ENCODE peak calls at places on chromosomes 6 and 20, in eight cellular contexts. L is HCT116, O is transverse colon, H is stomach, P is sigmoid colon, E is suprapubic skin, A is spleen, F is GM12878. W is an unnamed sample.

GRCh38 chr6:134175532-134176282 is 123.3 kb upstream of the SLC2A12 start:
- DNase-seq in L (peak), P (peak), A (peak), O (peak), H (peak), F (no peak), E (peak), W (no peak)

GRCh38 chr6:36247691-36248090 is 22.2 kb upstream of the PNPLA1 start:
- DNase-seq in O (no peak), E (no peak), H (no peak), L (no peak), A (no peak), F (no peak), P (no peak), W (no peak)

GRCh38 chr6:37520926-37521325 is 21.2 kb upstream of the CCDC167 start:
- DNase-seq in O (no peak), E (no peak), H (no peak), F (no peak), A (peak), P (no peak), L (no peak), W (no peak)

GRCh38 chr20:635609-636338 is 17.2 kb downstream of the SRXN1 start:
- DNase-seq in O (no peak), L (no peak), H (no peak), F (no peak), E (no peak), P (no peak), A (no peak), W (no peak)

GRCh38 chr6:3230275-3231212 is 3.1 kb upstream of the TUBB2B start:
- DNase-seq in E (no peak), F (no peak), O (no peak), A (no peak), L (no peak), H (no peak), P (no peak), W (no peak)

GRCh38 chr6:88538130-88538706 is 372.1 kb upstream of the CNR1 start:
- DNase-seq in H (no peak), O (no peak), P (no peak), F (no peak), A (no peak), E (no peak), L (no peak), W (no peak)

GRCh38 chr20:42889517-42889916 is 300.2 kb downstream of the PTPRT start:
- DNase-seq in L (no peak), P (no peak), E (no peak), O (no peak), A (no peak), F (no peak), H (no peak), W (no peak)

GRCh38 chr6:156250593-156250992 is 526.6 kb upstream of the ARID1B start:
- DNase-seq in E (no peak), F (no peak), P (no peak), A (no peak), O (no peak), L (no peak), H (no peak), W (no peak)

GRCh38 chr20:60884277-60884676 is 367.8 kb upstream of the CDH4 start:
- DNase-seq in H (no peak), L (no peak), E (no peak), F (no peak), A (no peak), O (no peak), P (no peak), W (no peak)

GRCh38 chr20:8271727-8272126 is 139.7 kb downstream of the PLCB1 start:
- DNase-seq in P (no peak), O (no peak), H (no peak), F (no peak), E (no peak), L (no peak), A (no peak), W (no peak)

GRCh38 chr6:140970485-140970884 is 1162.2 kb upstream of the GJE1 start:
- DNase-seq in P (no peak), L (no peak), F (no peak), E (no peak), H (no peak), O (no peak), A (no peak), W (no peak)

GRCh38 chr20:4455301-4455701 is 266.4 kb upstream of the PRND start:
- DNase-seq in L (peak), H (no peak), P (no peak), O (no peak), F (no peak), A (no peak), E (no peak), W (no peak)

GRCh38 chr6:100490065-100490464 is 25.3 kb upstream of the SIM1 start:
- DNase-seq in P (no peak), E (no peak), H (no peak), F (no peak), L (no peak), O (no peak), A (no peak), W (no peak)

GRCh38 chr6:115721564-115721963 is 339.1 kb downstream of the FRK start:
- DNase-seq in H (no peak), L (no peak), E (no peak), F (no peak), P (no peak), A (no peak), O (no peak), W (no peak)

GRCh38 chr20:36084897-36085617 is 69.5 kb upstream of the EPB41L1 start:
- DNase-seq in O (no peak), A (no peak), L (no peak), P (no peak), E (no peak), H (no peak), F (no peak), W (no peak)

GRCh38 chr6:67736816-67737215 is 898.3 kb upstream of the ADGRB3 start:
- DNase-seq in L (no peak), A (no peak), O (no peak), P (no peak), H (no peak), E (no peak), F (no peak), W (no peak)

DNA sequence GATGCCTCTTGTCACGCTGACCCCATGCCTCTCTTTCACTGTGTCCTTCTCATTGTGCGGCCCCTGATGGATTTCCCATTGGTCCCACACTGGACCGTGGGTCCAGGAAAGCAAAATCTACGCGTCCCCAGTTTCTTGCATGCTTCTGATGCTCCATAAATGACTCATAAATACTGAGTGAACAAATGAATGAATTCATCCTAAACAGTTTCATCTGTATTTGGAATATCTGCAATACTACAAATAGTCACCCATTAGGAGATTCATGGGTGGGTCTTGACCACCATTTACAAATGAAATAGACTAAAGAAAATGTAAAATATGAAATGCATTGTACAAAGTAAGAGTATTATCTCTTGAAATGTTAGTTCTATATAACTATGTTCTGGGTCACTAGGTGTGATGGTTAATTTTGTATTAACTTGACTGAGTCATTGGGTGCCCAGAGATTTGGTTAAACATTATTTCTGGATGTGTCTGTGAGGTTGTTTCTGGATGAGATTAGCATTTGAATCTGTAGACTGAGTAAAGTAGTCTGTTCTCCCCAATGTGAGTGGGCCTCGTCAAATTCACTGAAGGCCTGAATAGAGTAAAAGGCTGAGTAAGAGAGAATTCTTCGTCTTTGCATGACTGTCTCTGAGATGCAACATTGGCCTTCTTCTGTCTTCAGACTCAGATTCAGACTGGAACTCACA is 448.7 kb downstream of the PREX1 start:
- DNase-seq in E (no peak), A (no peak), P (no peak), F (no peak), L (no peak), H (no peak), O (no peak), W (no peak)
- TF ChIP-seq POLR2A in E (no peak), A (no peak), P (no peak), F (no peak), L (no peak), H (no peak), O (no peak), W (no peak)

DNA sequence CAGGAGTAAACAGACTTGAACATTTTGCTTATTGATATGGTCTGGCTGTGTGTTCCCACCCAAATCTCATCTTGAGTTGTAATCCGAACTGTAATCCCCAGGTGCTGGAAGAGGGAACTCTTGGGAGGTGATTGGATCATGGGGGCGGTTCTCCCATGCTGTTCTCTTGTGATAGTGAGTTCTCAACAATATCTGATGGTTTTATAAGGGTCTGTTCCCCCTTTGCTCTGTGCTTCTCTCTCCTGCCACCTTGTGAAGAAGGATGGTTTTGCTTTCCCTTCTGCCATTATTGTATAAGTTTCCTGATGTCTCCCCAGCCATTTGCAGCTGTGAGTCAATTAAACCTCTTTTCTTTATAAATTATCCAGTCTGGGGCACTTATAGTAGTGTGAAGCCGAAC is 40.0 kb downstream of the MYLIP start:
- DNase-seq in P (no peak), A (no peak), F (peak), E (no peak), L (peak), O (no peak), H (no peak), W (no peak)
- TF ChIP-seq POLR2AphosphoS5 in P (no peak), A (no peak), F (no peak), E (no peak), L (no peak), O (no peak), H (no peak), W (no peak)

DNA sequence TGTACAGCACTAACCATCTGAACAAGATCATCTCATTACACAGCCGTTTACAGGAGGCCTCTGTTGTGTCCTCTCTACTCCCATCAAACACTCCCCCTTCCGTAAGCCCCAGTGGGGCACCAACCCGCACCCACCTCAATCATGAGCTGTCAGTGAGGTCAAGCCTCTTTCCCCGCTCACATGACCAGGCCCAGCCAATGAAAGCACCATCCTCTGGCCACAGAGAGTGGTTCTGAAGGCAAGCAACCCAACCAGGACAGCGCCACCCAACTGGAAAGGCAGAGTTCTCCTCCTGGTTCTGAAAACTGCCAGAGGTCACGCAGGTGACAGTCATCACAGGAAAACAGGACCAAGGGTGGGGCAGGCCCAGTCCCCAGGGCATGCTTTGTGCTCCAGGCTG is 104.1 kb upstream of the PMEPA1 start:
- DNase-seq in P (peak), H (no peak), E (no peak), F (no peak), L (no peak), O (no peak), A (peak), W (no peak)
- TF ChIP-seq POLR2A in P (no peak), H (no peak), E (no peak), F (no peak), L (no peak), O (no peak), A (no peak), W (no peak)

GRCh38 chr20:38962898-38963484 is 847 bp downstream of the DHX35 start:
- DNase-seq in A (no peak), F (no peak), H (no peak), E (no peak), P (no peak), L (no peak), O (no peak), W (no peak)
- TF ChIP-seq POLR2AphosphoS5 in A (no peak), F (no peak), H (no peak), E (no peak), P (no peak), L (no peak), O (no peak), W (no peak)

GRCh38 chr20:48846516-48847492 is 19.0 kb upstream of the PREX1 start:
- DNase-seq in L (no peak), P (no peak), E (no peak), O (peak), H (no peak), F (peak), A (no peak), W (peak)
- TF ChIP-seq POLR2A in L (no peak), P (no peak), E (no peak), O (no peak), H (no peak), F (peak), A (no peak), W (peak)

DNA sequence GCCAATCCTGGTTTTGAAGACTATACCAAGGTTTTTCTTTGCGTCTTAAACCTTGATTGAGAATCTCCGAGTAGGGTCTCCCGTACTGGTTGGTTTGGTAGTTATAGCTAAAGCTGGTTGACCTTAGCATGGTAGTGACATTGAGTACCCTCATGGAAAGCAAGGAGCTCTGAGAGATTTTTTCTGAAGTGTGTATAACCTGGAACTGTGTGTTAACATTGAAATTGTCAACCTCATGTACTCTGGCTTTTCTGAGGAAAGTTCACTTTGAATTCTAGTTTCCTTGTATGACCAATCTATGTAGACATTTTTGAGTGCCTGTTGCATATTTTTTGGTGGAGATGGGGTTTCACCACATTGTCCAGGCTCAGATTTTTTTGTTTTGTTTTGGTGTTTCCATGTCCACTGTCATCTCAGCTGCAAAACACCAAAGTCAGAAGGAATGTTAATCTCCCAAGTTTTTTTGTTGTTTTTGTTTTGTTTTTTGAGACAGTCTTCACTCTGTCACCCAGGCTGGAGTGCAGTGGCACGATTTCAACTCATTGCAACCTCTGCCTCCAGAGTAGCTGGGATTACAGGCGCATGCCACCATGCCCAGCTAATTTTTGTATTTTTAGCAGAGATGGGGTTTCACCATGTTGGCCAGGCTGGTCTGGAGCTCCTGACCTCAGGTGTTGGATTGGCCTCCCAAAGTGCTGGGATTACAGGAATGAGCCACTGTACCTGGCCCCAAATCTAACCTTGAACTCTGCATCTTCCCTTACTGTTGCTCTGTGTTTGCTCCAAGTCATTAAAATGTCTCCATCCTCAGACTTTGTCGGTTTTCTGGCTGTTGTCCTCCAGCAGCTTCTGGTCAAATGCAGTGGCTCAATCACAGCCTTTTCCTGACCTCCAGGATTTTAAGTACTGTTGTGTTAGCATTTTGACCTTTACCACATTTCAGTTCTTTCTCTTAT is 4.3 kb downstream of the RPS12 start:
- DNase-seq in E (no peak), H (no peak), F (no peak), P (no peak), A (no peak), L (no peak), O (no peak), W (no peak)
- TF ChIP-seq POLR2AphosphoS5 in E (no peak), H (no peak), F (peak), P (no peak), A (no peak), L (peak), O (no peak), W (peak)

W was measured in GM12891.